ENCODE peak calls at places on chromosomes 13 and 19, in four cellular contexts. One of them, this sample, is unnamed.

GRCh38 chr13:35687336-35687735 is 210.8 kb upstream of the MAB21L1 start:
- DNase-seq in K562: no peak
- DNase-seq in HL-60: no peak
- DNase-seq in GM12878: no peak
- DNase-seq in this sample: no peak

GRCh38 chr13:75881109-75881775 is 245.1 kb downstream of the LMO7 start:
- DNase-seq in GM12878: no peak
- DNase-seq in HL-60: no peak
- DNase-seq in K562: no peak
- DNase-seq in this sample: no peak

GRCh38 chr19:50833802-50834167 is 411 bp upstream of the KLK15 start:
- DNase-seq in K562: no peak
- DNase-seq in HL-60: no peak
- DNase-seq in GM12878: no peak
- DNase-seq in this sample: no peak

GRCh38 chr19:43768273-43769050 is 12.3 kb downstream of the KCNN4 start:
- DNase-seq in K562: no peak
- DNase-seq in HL-60: peak
- DNase-seq in GM12878: no peak
- DNase-seq in this sample: no peak

GRCh38 chr19:23474761-23475160 is 79.5 kb upstream of the ZNF91 start:
- DNase-seq in HL-60: no peak
- DNase-seq in K562: no peak
- DNase-seq in GM12878: no peak
- DNase-seq in this sample: no peak

GRCh38 chr19:29268721-29269483 is 56.0 kb upstream of the UQCRFS1 start:
- DNase-seq in HL-60: no peak
- DNase-seq in GM12878: no peak
- DNase-seq in K562: no peak
- DNase-seq in this sample: no peak

GRCh38 chr13:23348270-23349126 is 85.0 kb downstream of the SACS start:
- DNase-seq in GM12878: no peak
- DNase-seq in HL-60: no peak
- DNase-seq in K562: no peak
- DNase-seq in this sample: no peak

GRCh38 chr13:24777171-24777570 is 13.2 kb downstream of the RNF17 start:
- DNase-seq in HL-60: no peak
- DNase-seq in K562: no peak
- DNase-seq in GM12878: no peak
- DNase-seq in this sample: no peak

GRCh38 chr13:63299995-63300394 is 1884.3 kb upstream of the PCDH20 start:
- DNase-seq in GM12878: no peak
- DNase-seq in K562: no peak
- DNase-seq in HL-60: no peak
- DNase-seq in this sample: no peak

GRCh38 chr13:107117327-107118012 is 549.5 kb upstream of the ARGLU1 start:
- DNase-seq in K562: no peak
- DNase-seq in HL-60: no peak
- DNase-seq in GM12878: no peak
- DNase-seq in this sample: no peak

GRCh38 chr13:21657538-21657937 is 13.3 kb upstream of the FGF9 start:
- DNase-seq in HL-60: no peak
- DNase-seq in GM12878: no peak
- DNase-seq in K562: no peak
- DNase-seq in this sample: no peak

GRCh38 chr13:109336730-109337129 is 449.7 kb downstream of the IRS2 start:
- DNase-seq in K562: no peak
- DNase-seq in GM12878: no peak
- DNase-seq in HL-60: no peak
- DNase-seq in this sample: no peak

GRCh38 chr13:23946900-23947299 is 49.6 kb upstream of the C1QTNF9B start:
- DNase-seq in K562: no peak
- DNase-seq in HL-60: no peak
- DNase-seq in GM12878: no peak
- DNase-seq in this sample: no peak

GRCh38 chr13:105804561-105805190 is 730.8 kb downstream of the EFNB2 start:
- DNase-seq in K562: no peak
- DNase-seq in HL-60: no peak
- DNase-seq in GM12878: no peak
- DNase-seq in this sample: no peak

GRCh38 chr19:39251081-39251480 is 2.4 kb upstream of the IFNL4 start:
- DNase-seq in GM12878: no peak
- DNase-seq in K562: no peak
- DNase-seq in HL-60: no peak
- DNase-seq in this sample: no peak

GRCh38 chr13:87322386-87322785 is 348.8 kb upstream of the SLITRK5 start:
- DNase-seq in HL-60: no peak
- DNase-seq in K562: no peak
- DNase-seq in GM12878: no peak
- DNase-seq in this sample: no peak

GRCh38 chr19:2542341-2543069 is 66.6 kb downstream of the GADD45B start:
- DNase-seq in GM12878: no peak
- DNase-seq in K562: no peak
- DNase-seq in HL-60: no peak
- DNase-seq in this sample: no peak

GRCh38 chr13:21058361-21058760 is 3.0 kb downstream of the LATS2 start:
- DNase-seq in GM12878: no peak
- DNase-seq in K562: no peak
- DNase-seq in HL-60: no peak
- DNase-seq in this sample: no peak

GRCh38 chr13:91280806-91281205 is 66.7 kb upstream of the MIR17HG start:
- DNase-seq in HL-60: peak
- DNase-seq in K562: no peak
- DNase-seq in GM12878: no peak
- DNase-seq in this sample: no peak

GRCh38 chr13:71055644-71056043 is 811.4 kb downstream of the DACH1 start:
- DNase-seq in K562: no peak
- DNase-seq in GM12878: no peak
- DNase-seq in HL-60: no peak
- DNase-seq in this sample: no peak

GRCh38 chr19:3665681-3666544 is 34.4 kb downstream of the PIP5K1C start:
- DNase-seq in GM12878: no peak
- DNase-seq in K562: peak
- DNase-seq in HL-60: no peak
- DNase-seq in this sample: peak
- TF ChIP-seq SPI1 in GM12878: no peak
- TF ChIP-seq SPI1 in K562: no peak
- TF ChIP-seq SPI1 in HL-60: no peak
- TF ChIP-seq SPI1 in this sample: no peak

GRCh38 chr19:18460313-18460712 is 22.4 kb upstream of the ISYNA1 start:
- DNase-seq in GM12878: no peak
- DNase-seq in K562: no peak
- DNase-seq in HL-60: no peak
- DNase-seq in this sample: no peak
- TF ChIP-seq POLR2AphosphoS5 in GM12878: no peak
- TF ChIP-seq POLR2AphosphoS5 in K562: no peak
- TF ChIP-seq POLR2AphosphoS5 in HL-60: no peak
- TF ChIP-seq POLR2AphosphoS5 in this sample: no peak

DNA sequence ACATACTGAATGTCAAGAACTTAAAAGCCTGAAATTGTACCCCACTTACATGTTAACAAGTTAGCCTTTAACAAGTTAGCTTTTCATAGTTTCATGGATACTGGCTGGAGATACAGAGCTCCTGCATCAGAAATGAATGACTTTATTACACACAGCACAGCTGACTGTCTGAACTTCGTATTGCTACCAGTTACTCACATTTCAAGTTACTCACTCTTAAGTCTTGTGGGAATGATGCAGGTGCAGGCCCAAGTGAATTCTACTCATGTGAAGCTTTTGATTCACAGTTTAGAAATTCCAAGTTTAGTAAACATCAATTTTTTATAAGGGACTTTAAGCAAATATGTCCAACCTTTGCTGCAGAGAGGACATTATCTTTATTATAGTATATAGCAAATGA is 762.2 kb upstream of the PRR20A start:
- DNase-seq in K562: no peak
- DNase-seq in HL-60: no peak
- DNase-seq in GM12878: no peak
- DNase-seq in this sample: no peak
- TF ChIP-seq SPI1 in K562: no peak
- TF ChIP-seq SPI1 in HL-60: no peak
- TF ChIP-seq SPI1 in GM12878: no peak
- TF ChIP-seq SPI1 in this sample: no peak

DNA sequence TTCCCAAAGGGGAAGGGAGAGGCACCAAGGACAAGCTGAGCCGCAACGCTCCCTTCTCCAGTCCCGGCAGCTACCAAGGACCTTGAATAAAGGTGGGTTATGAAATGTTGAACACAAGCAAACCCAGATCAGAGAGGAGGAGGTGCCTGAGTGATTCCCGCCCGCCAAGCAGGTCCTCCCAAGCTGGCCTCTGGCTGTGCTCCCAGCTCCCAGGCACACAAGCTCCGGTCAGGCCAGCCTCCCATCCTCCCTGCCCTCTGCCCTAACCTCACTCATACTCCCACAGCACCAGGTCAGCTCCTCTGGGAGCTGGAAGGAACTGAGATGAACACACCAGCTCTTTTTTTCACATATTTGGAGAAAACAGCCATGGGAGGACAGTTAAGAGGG is 3.7 kb downstream of the NAPA start:
- DNase-seq in HL-60: no peak
- DNase-seq in K562: no peak
- DNase-seq in GM12878: no peak
- DNase-seq in this sample: no peak
- TF ChIP-seq POLR2AphosphoS5 in HL-60: no peak
- TF ChIP-seq POLR2AphosphoS5 in K562: no peak
- TF ChIP-seq POLR2AphosphoS5 in GM12878: no peak
- TF ChIP-seq POLR2AphosphoS5 in this sample: no peak

GRCh38 chr19:7295912-7296486 is 1.8 kb upstream of the INSR start:
- DNase-seq in GM12878: no peak
- DNase-seq in K562: no peak
- DNase-seq in HL-60: no peak
- DNase-seq in this sample: no peak
- TF ChIP-seq SPI1 in GM12878: no peak
- TF ChIP-seq SPI1 in K562: no peak
- TF ChIP-seq SPI1 in HL-60: no peak
- TF ChIP-seq SPI1 in this sample: no peak

GRCh38 chr13:98399756-98400155 is 177.2 kb downstream of the STK24 start:
- DNase-seq in K562: no peak
- DNase-seq in HL-60: no peak
- DNase-seq in GM12878: no peak
- DNase-seq in this sample: no peak
- TF ChIP-seq POLR2AphosphoS5 in K562: no peak
- TF ChIP-seq POLR2AphosphoS5 in HL-60: no peak
- TF ChIP-seq POLR2AphosphoS5 in GM12878: no peak
- TF ChIP-seq POLR2AphosphoS5 in this sample: no peak

DNA sequence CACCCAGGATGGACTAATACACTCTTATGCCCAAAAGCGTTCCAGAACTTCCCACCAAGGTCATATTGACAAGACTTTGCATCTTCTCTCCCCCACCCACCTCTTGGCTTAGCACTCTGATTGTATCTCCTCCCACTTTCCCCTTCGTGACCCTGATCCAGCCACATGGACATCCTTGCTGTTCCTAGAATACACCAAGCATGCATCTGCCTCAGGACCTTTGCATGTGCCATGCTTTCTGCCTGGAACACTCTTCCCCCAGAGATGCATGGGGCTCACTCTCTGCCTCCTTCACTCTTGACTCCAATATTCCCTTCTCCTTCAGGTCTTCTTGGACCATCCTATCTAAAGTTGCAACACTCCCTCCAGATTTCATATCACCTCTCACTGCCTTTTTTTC is 16.2 kb upstream of the LAIR1 start:
- DNase-seq in K562: no peak
- DNase-seq in HL-60: no peak
- DNase-seq in GM12878: no peak
- DNase-seq in this sample: no peak
- TF ChIP-seq SPI1 in K562: no peak
- TF ChIP-seq SPI1 in HL-60: no peak
- TF ChIP-seq SPI1 in GM12878: no peak
- TF ChIP-seq SPI1 in this sample: no peak

GRCh38 chr13:19586904-19587634 is 25.7 kb upstream of the TPTE2 start:
- DNase-seq in HL-60: peak
- DNase-seq in K562: peak
- DNase-seq in GM12878: peak
- DNase-seq in this sample: peak
- TF ChIP-seq POLR2AphosphoS5 in HL-60: peak
- TF ChIP-seq POLR2AphosphoS5 in K562: no peak
- TF ChIP-seq POLR2AphosphoS5 in GM12878: peak
- TF ChIP-seq POLR2AphosphoS5 in this sample: no peak

GRCh38 chr19:33251076-33251475 is 25.4 kb upstream of the SLC7A10 start:
- DNase-seq in GM12878: no peak
- DNase-seq in HL-60: no peak
- DNase-seq in K562: no peak
- DNase-seq in this sample: no peak
- TF ChIP-seq SPI1 in GM12878: no peak
- TF ChIP-seq SPI1 in HL-60: no peak
- TF ChIP-seq SPI1 in K562: no peak
- TF ChIP-seq SPI1 in this sample: no peak

This sample was measured in GM12891.